ENCODE peak calls at places on chromosomes 7 and 10, in five cellular contexts. K, B, A, C and G are unnamed samples.

GRCh38 chr7:40647719-40648118 is 512.9 kb downstream of the SUGCT start:
- DNase-seq in K (no peak), B (no peak), C (peak), A (no peak), G (no peak)

GRCh38 chr10:44911951-44912350 is 814 bp downstream of the TMEM72 start:
- DNase-seq in A (no peak), C (no peak), K (no peak), B (no peak), G (no peak)

GRCh38 chr7:102072003-102072402 is 214.7 kb upstream of the SH2B2 start:
- DNase-seq in K (no peak), B (no peak), C (no peak), A (no peak), G (no peak)

GRCh38 chr10:11705687-11706086 is 36.5 kb upstream of the ECHDC3 start:
- DNase-seq in C (no peak), A (no peak), B (no peak), K (no peak), G (no peak)

GRCh38 chr7:34042406-34042805 is 137.1 kb downstream of the BMPER start:
- DNase-seq in K (no peak), C (no peak), A (no peak), B (no peak), G (no peak)

GRCh38 chr10:129870926-129871660 is 93.0 kb downstream of the EBF3 start:
- DNase-seq in K (no peak), B (no peak), C (no peak), A (peak), G (no peak)

GRCh38 chr7:133602291-133602690 is 349.4 kb downstream of the EXOC4 start:
- DNase-seq in C (no peak), B (no peak), A (no peak), K (no peak), G (no peak)

GRCh38 chr10:43867667-43868361 is 219.1 kb upstream of the ZNF32 start:
- DNase-seq in B (no peak), K (no peak), C (no peak), A (no peak), G (no peak)

GRCh38 chr10:71077796-71078453 is 134.4 kb upstream of the UNC5B start:
- DNase-seq in A (no peak), K (no peak), C (no peak), B (peak), G (no peak)

GRCh38 chr7:75772081-75773077 is at the start of gene CCL26:
- DNase-seq in A (no peak), K (no peak), B (no peak), C (peak), G (peak)

GRCh38 chr7:155198206-155198892 is 99.3 kb upstream of the INSIG1 start:
- DNase-seq in K (no peak), A (no peak), C (no peak), B (no peak), G (no peak)

GRCh38 chr7:140667476-140667875 is 5.3 kb upstream of the ADCK2 start:
- DNase-seq in A (no peak), K (no peak), B (no peak), C (no peak), G (no peak)

GRCh38 chr7:80950550-80950967 is 31.7 kb upstream of the SEMA3C start:
- DNase-seq in A (no peak), B (no peak), C (no peak), K (no peak), G (no peak)

GRCh38 chr10:70753841-70754621 is 31.1 kb downstream of the TBATA start:
- DNase-seq in A (no peak), K (no peak), C (no peak), B (peak), G (no peak)

GRCh38 chr7:7424151-7424873 is 111.4 kb downstream of the COL28A1 start:
- DNase-seq in B (no peak), K (peak), A (peak), C (no peak), G (peak)

GRCh38 chr10:95503012-95503411 is 58.2 kb downstream of the SORBS1 start:
- DNase-seq in K (no peak), C (no peak), B (no peak), A (no peak), G (no peak)

GRCh38 chr7:70630647-70631457 is 501.1 kb upstream of the GALNT17 start:
- DNase-seq in K (no peak), C (no peak), A (no peak), B (no peak), G (no peak)

GRCh38 chr10:34489973-34490372 is 325.1 kb downstream of the PARD3 start:
- DNase-seq in B (no peak), C (peak), A (no peak), K (no peak), G (no peak)

GRCh38 chr7:123846217-123846891 is 1.4 kb downstream of the HYAL4 start:
- DNase-seq in A (no peak), K (peak), C (no peak), B (no peak), G (no peak)

GRCh38 chr10:46547881-46548780 is 8.3 kb downstream of the GPRIN2 start:
- DNase-seq in A (peak), C (no peak), K (no peak), B (peak), G (peak)

GRCh38 chr10:8305871-8306652 is 251.6 kb downstream of the GATA3 start:
- DNase-seq in K (no peak), A (no peak), C (no peak), B (no peak), G (no peak)

GRCh38 chr10:72285972-72286521 is 12.3 kb downstream of the DDIT4 start:
- DNase-seq in K (no peak), C (no peak), A (no peak), B (no peak), G (no peak)

GRCh38 chr7:46764100-46764941 is 817.6 kb downstream of the TNS3 start:
- DNase-seq in K (no peak), A (no peak), B (no peak), C (peak), G (no peak)

GRCh38 chr7:102284891-102285540 is 1.7 kb upstream of the SH2B2 start:
- DNase-seq in K (no peak), C (no peak), B (peak), A (no peak), G (peak)

GRCh38 chr7:33895025-33895804 is 10.1 kb upstream of the BMPER start:
- DNase-seq in B (peak), A (peak), C (no peak), K (peak), G (peak)

GRCh38 chr7:121012919-121013318 is 24.4 kb downstream of the CPED1 start:
- DNase-seq in B (no peak), C (no peak), K (no peak), A (no peak), G (no peak)
- TF ChIP-seq CTCF in B (no peak), C (no peak), K (no peak), A (no peak), G (no peak)

DNA sequence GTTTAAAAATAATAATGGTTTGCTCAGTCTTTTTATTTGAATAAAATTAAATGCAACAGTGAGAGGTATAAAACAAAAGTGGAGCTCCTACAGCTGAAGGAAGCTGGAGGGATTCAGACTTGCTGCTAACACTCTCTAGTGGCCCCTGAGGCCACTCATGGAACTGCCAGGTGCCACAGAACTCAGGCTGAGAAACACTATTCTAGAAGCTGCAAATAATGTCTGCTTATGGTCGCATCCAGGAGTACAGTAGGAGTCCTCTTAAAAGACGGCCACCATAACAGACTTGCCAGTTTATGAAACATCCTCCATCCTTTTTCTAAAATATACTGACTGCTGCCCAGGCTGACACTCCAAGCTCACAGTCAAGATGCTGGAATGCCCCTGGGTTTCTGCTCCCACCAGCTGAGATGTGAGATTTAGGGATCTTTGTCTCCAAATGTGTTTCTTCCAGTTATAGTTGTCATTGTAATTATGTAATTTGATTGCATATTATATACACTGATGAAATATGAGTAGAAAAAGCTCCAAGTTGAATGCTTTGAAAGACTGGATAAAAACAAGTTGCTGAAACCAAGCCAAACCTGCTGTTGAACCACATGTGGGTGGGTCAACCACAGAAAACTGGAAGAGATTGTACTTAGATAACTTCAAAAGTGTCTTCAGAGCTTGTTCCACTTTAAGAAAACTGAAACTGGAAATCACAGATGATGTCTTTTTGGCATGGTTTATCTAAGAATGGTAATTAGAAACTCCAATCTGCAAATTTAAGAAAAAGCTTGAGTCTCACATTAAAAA is 213.7 kb upstream of the AOAH start:
- DNase-seq in K (no peak), A (peak), B (no peak), C (no peak), G (peak)
- TF ChIP-seq CTCF in K (peak), A (peak), B (no peak), C (no peak), G (no peak)

GRCh38 chr7:121327671-121328070 is 1.1 kb upstream of the WNT16 start:
- DNase-seq in C (no peak), K (no peak), A (no peak), B (no peak), G (no peak)

GRCh38 chr7:121328508-121329459 is at the start of gene WNT16:
- DNase-seq in C (no peak), K (peak), B (peak), A (no peak), G (peak)

GRCh38 chr7:121330053-121330833 is 1.4 kb downstream of the WNT16 start:
- DNase-seq in C (no peak), A (no peak), K (peak), B (peak), G (peak)

GRCh38 chr7:121331048-121331447 is 2.2 kb downstream of the WNT16 start:
- DNase-seq in C (no peak), K (no peak), B (no peak), A (no peak), G (no peak)

GRCh38 chr7:121329460-121330052 is 756 bp downstream of the WNT16 start:
- DNase-seq in C (no peak), K (peak), B (peak), A (no peak), G (peak)
- TF ChIP-seq CTCF in C (peak), K (no peak), B (peak), A (no peak), G (no peak)

GRCh38 chr7:115024276-115024675 is 102.4 kb downstream of the MDFIC start:
- DNase-seq in B (no peak), A (no peak), C (no peak), K (no peak), G (no peak)
- TF ChIP-seq CTCF in B (no peak), A (no peak), C (no peak), K (no peak), G (no peak)

GRCh38 chr7:129090307-129090907 is 35.5 kb upstream of the TNPO3 start:
- DNase-seq in B (no peak), K (no peak), C (no peak), A (no peak), G (no peak)

GRCh38 chr7:129094501-129094900 is 39.6 kb upstream of the TNPO3 start:
- DNase-seq in B (no peak), C (no peak), A (no peak), K (no peak), G (no peak)

GRCh38 chr7:129089521-129090212 is 34.8 kb upstream of the TNPO3 start:
- DNase-seq in A (no peak), K (no peak), C (no peak), B (no peak), G (peak)

GRCh38 chr7:129093867-129094456 is 39.1 kb upstream of the TNPO3 start:
- DNase-seq in K (no peak), A (no peak), B (no peak), C (no peak), G (no peak)

DNA sequence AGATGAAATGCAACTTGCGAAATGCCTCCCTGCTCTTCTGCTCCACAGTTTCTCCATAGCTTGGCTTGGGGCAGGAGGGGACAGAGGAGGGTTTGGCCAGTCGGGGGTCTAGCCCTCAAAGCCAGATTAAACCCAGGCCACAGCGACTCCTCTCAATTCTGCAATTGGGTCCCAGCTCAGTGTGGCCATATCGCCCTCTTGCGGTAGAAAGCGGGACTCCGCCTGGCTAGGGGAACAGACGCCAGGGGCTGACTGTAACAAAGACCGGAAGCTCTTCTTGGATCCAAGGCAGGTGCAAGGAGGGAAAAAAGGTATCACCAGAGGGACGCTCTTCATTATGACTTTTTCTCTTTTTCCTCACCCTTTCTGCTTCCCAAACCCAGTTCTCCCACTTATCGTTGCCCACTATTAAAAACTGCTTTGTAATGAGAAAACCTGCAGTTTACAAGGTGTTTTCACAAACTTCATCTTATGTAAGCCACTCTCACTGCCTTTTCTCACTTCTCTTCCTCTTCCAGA is 36.6 kb upstream of the TNPO3 start:
- DNase-seq in A (peak), B (peak), C (peak), K (peak), G (peak)
- TF ChIP-seq CTCF in A (peak), B (peak), C (peak), K (peak), G (peak)

GRCh38 chr10:22420787-22421517 is 75.7 kb downstream of the SPAG6 start:
- DNase-seq in C (no peak), K (no peak), B (no peak), A (no peak), G (peak)
- TF ChIP-seq CTCF in C (peak), K (no peak), B (no peak), A (peak), G (peak)